ENCODE peak calls at places on chromosome 13, in seven cellular contexts. A is MV-4-11; L is A673; F is dorsolateral prefrontal cortex; O is ACHN; X is effector memory CD8-positive, alpha-beta T cell; P is nucleus accumbens. Z is an unnamed sample.

GRCh38 chr13:31073859-31074718 is 87.6 kb downstream of the HSPH1 start:
- DNase-seq in A (no peak), L (peak), F (no peak), O (no peak), X (no peak), P (no peak), Z (no peak)

GRCh38 chr13:39417131-39417530 is 185.9 kb downstream of the LHFPL6 start:
- DNase-seq in A (peak), L (peak), F (no peak), O (peak), X (no peak), P (peak), Z (no peak)

GRCh38 chr13:30027569-30028455 is 177.4 kb upstream of the UBL3 start:
- DNase-seq in A (no peak), L (no peak), F (no peak), O (no peak), X (no peak), P (no peak), Z (no peak)

GRCh38 chr13:95191821-95192220 is 109.4 kb downstream of the ABCC4 start:
- DNase-seq in A (peak), L (peak), F (peak), O (peak), X (peak), P (peak), Z (peak)

GRCh38 chr13:21984156-21984555 is 313.3 kb downstream of the FGF9 start:
- DNase-seq in A (no peak), L (no peak), F (no peak), O (no peak), X (no peak), P (no peak), Z (no peak)

GRCh38 chr13:80048802-80049201 is 292.1 kb downstream of the SPRY2 start:
- DNase-seq in A (peak), L (peak), F (peak), O (peak), X (no peak), P (peak), Z (peak)

GRCh38 chr13:93145199-93145598 is 81.4 kb upstream of the GPC6 start:
- DNase-seq in A (no peak), L (no peak), F (no peak), O (no peak), X (no peak), P (no peak), Z (no peak)

GRCh38 chr13:107342747-107343146 is 774.8 kb upstream of the ARGLU1 start:
- DNase-seq in A (no peak), L (no peak), F (no peak), O (no peak), X (no peak), P (no peak), Z (no peak)